ENCODE peak calls at places on chromosomes 2 and 18, in seven cellular contexts. F is heart right ventricle, E is mucosa of descending colon, X is fibroblast of mammary gland, L is nucleus accumbens, I is GM18507, R is GM19239. U is an unnamed sample.

GRCh38 chr2:68436270-68436669 is 30.8 kb downstream of the FBXO48 start:
- DNase-seq in F (no peak), X (no peak), L (no peak), I (no peak), E (no peak), R (no peak), U (no peak)

GRCh38 chr2:48755473-48755872 is at the start of gene LHCGR:
- DNase-seq in F (peak), E (no peak), R (no peak), X (peak), L (no peak), I (no peak), U (no peak)

GRCh38 chr18:77761332-77761731 is 511.7 kb downstream of the GALR1 start:
- DNase-seq in R (no peak), X (no peak), F (no peak), E (no peak), I (no peak), L (no peak), U (no peak)

GRCh38 chr2:70656421-70657010 is 102.9 kb upstream of the TGFA start:
- DNase-seq in R (no peak), F (no peak), I (no peak), L (no peak), X (no peak), E (no peak), U (no peak)

GRCh38 chr2:239938651-239939486 is 86.3 kb downstream of the NDUFA10 start:
- DNase-seq in X (no peak), L (no peak), I (no peak), F (no peak), R (no peak), E (no peak), U (no peak)

GRCh38 chr2:133711226-133711625 is 143.0 kb upstream of the NCKAP5 start:
- DNase-seq in E (no peak), R (no peak), X (no peak), I (no peak), L (no peak), F (no peak), U (no peak)

GRCh38 chr2:72145658-72146329 is 1.9 kb downstream of the CYP26B1 start:
- DNase-seq in I (no peak), F (no peak), R (no peak), E (no peak), L (no peak), X (no peak), U (no peak)

GRCh38 chr18:59067873-59068272 is 71.8 kb upstream of the SEC11C start:
- DNase-seq in F (no peak), X (peak), I (no peak), L (no peak), E (no peak), R (no peak), U (no peak)

GRCh38 chr2:71691747-71692455 is 238.5 kb downstream of the DYSF start:
- DNase-seq in F (no peak), X (no peak), R (no peak), I (no peak), L (no peak), E (no peak), U (no peak)

GRCh38 chr2:14608245-14608644 is 24.3 kb upstream of the LRATD1 start:
- DNase-seq in L (no peak), I (no peak), R (no peak), E (no peak), X (no peak), F (no peak), U (no peak)

GRCh38 chr2:62446491-62446890 is 59.5 kb downstream of the TMEM17 start:
- DNase-seq in R (no peak), E (no peak), I (no peak), L (no peak), F (no peak), X (no peak), U (no peak)

GRCh38 chr2:4873328-4873727 is 818.9 kb upstream of the SOX11 start:
- DNase-seq in R (no peak), I (no peak), E (no peak), X (no peak), F (no peak), L (no peak), U (no peak)

GRCh38 chr2:70440621-70441020 is 113.0 kb downstream of the TGFA start:
- DNase-seq in I (no peak), R (no peak), E (no peak), F (no peak), X (no peak), L (no peak), U (no peak)

GRCh38 chr2:60553496-60553991 is at the start of gene BCL11A:
- DNase-seq in F (peak), E (peak), R (no peak), L (no peak), X (peak), I (no peak), U (no peak)

GRCh38 chr2:241989074-241989473 is 119.5 kb downstream of the RTP5 start:
- DNase-seq in L (no peak), F (no peak), I (no peak), E (no peak), R (no peak), X (no peak), U (no peak)

GRCh38 chr2:178530625-178531142 is 50.4 kb downstream of the PLEKHA3 start:
- DNase-seq in R (peak), L (no peak), F (no peak), X (peak), I (peak), E (no peak), U (peak)

GRCh38 chr2:13109516-13109915 is 392.8 kb downstream of the TRIB2 start:
- DNase-seq in R (no peak), F (no peak), I (no peak), E (no peak), X (no peak), L (no peak), U (no peak)

GRCh38 chr2:146709004-146709403 is 1135.8 kb upstream of the ACVR2A start:
- DNase-seq in L (no peak), R (no peak), I (no peak), E (no peak), X (no peak), F (no peak), U (no peak)

GRCh38 chr2:143839456-143839855 is 680.5 kb downstream of the ZEB2 start:
- DNase-seq in I (no peak), X (no peak), F (no peak), L (no peak), R (no peak), E (no peak), U (no peak)

GRCh38 chr2:136764397-136765255 is 719 bp upstream of the THSD7B start:
- DNase-seq in I (no peak), F (no peak), L (no peak), X (no peak), R (no peak), E (no peak), U (peak)

GRCh38 chr2:46459694-46460093 is 19.7 kb upstream of the TMEM247 start:
- DNase-seq in I (no peak), F (no peak), R (no peak), L (no peak), E (no peak), X (no peak), U (no peak)

U was measured in GM13976.